ENCODE peak calls at places on chromosomes 7 and 10, in four cellular contexts. X is mucosa of descending colon, B is cardiac muscle cell, L is heart left ventricle. A is an unnamed sample. For H3K4me1, the result is how much of the 10 kb centered on the place peaks cover.

GRCh38 chr7:149071182-149071635 is 19.3 kb downstream of the ZNF786 start:
- DNase-seq in B (no peak), X (no peak), L (no peak), A (no peak)

GRCh38 chr7:37419496-37419895 is 29.2 kb downstream of the ELMO1 start:
- DNase-seq in X (no peak), L (no peak), B (no peak), A (no peak)

GRCh38 chr10:104548090-104548489 is 93.0 kb upstream of the SORCS3 start:
- DNase-seq in B (peak), X (no peak), L (no peak), A (no peak)

GRCh38 chr7:102974366-102975236 is 61.8 kb downstream of the LRRC17 start:
- DNase-seq in B (no peak), L (no peak), X (no peak), A (no peak)

GRCh38 chr10:111756541-111757061 is 427.0 kb downstream of the GPAM start:
- DNase-seq in L (peak), X (no peak), B (peak), A (no peak)

GRCh38 chr10:2994562-2994961 is 72.8 kb upstream of the PFKP start:
- DNase-seq in L (no peak), B (no peak), X (no peak), A (no peak)

GRCh38 chr7:149743481-149743880 is 29.9 kb downstream of the ZNF467 start:
- DNase-seq in L (no peak), B (no peak), X (no peak), A (no peak)

GRCh38 chr10:23384364-23384763 is 39.8 kb upstream of the C10orf67 start:
- DNase-seq in X (no peak), B (no peak), L (no peak), A (no peak)

GRCh38 chr7:132255898-132256297 is 320.4 kb downstream of the PLXNA4 start:
- DNase-seq in X (no peak), B (peak), L (peak), A (peak)

GRCh38 chr7:116776610-116777289 is 85.6 kb upstream of the CAPZA2 start:
- DNase-seq in B (no peak), L (no peak), X (no peak), A (no peak)

GRCh38 chr10:71713135-71714040 is 6.2 kb downstream of the C10orf105 start:
- DNase-seq in L (peak), B (no peak), X (no peak), A (peak)

GRCh38 chr10:80139290-80139689 is 6.8 kb downstream of the PLAC9 start:
- DNase-seq in B (no peak), L (no peak), X (no peak), A (no peak)

GRCh38 chr7:44981035-44981706 is 2.4 kb upstream of the MYO1G start:
- DNase-seq in B (no peak), X (no peak), L (no peak), A (no peak)

GRCh38 chr7:105691692-105692564 is 110.6 kb upstream of the EFCAB10 start:
- DNase-seq in L (peak), B (no peak), X (peak), A (peak)

GRCh38 chr10:1022413-1022812 is 3.2 kb downstream of the IDI2 start:
- DNase-seq in X (no peak), B (no peak), L (peak), A (no peak)

GRCh38 chr10:31622993-31623392 is 304.0 kb downstream of the ZEB1 start:
- DNase-seq in L (no peak), X (no peak), B (no peak), A (no peak)

GRCh38 chr7:78563186-78563585 is 764.6 kb downstream of the PHTF2 start:
- DNase-seq in B (no peak), L (no peak), X (no peak), A (no peak)

GRCh38 chr7:34612671-34613070 is 45.3 kb upstream of the NPSR1 start:
- DNase-seq in X (no peak), B (peak), L (no peak), A (no peak)

GRCh38 chr7:137080516-137081203 is 212.2 kb downstream of the CHRM2 start:
- DNase-seq in B (no peak), L (no peak), X (no peak), A (no peak)

GRCh38 chr10:18298256-18298655 is 158.0 kb downstream of the CACNB2 start:
- DNase-seq in L (no peak), X (no peak), B (no peak), A (no peak)

GRCh38 chr10:26946103-26946907 is 85.5 kb upstream of the ABI1 start:
- DNase-seq in X (no peak), L (no peak), B (no peak), A (peak)

GRCh38 chr10:72319416-72320254 is 35.1 kb downstream of the DNAJB12 start:
- DNase-seq in B (peak), X (peak), L (peak), A (peak)

GRCh38 chr10:32005050-32005449 is 51.2 kb downstream of the KIF5B start:
- DNase-seq in B (peak), L (no peak), X (no peak), A (no peak)

GRCh38 chr10:5774987-5775386 is 38.2 kb downstream of the GDI2 start:
- DNase-seq in X (no peak), L (no peak), B (no peak), A (no peak)

GRCh38 chr10:5776881-5777197 is 36.4 kb downstream of the GDI2 start:
- DNase-seq in B (no peak), L (no peak), X (no peak), A (no peak)

GRCh38 chr10:5776150-5776880 is 36.9 kb downstream of the GDI2 start:
- DNase-seq in B (peak), X (no peak), L (no peak), A (no peak)

GRCh38 chr10:5779753-5780152 is 33.5 kb downstream of the GDI2 start:
- DNase-seq in L (no peak), X (no peak), B (no peak), A (no peak)

DNA sequence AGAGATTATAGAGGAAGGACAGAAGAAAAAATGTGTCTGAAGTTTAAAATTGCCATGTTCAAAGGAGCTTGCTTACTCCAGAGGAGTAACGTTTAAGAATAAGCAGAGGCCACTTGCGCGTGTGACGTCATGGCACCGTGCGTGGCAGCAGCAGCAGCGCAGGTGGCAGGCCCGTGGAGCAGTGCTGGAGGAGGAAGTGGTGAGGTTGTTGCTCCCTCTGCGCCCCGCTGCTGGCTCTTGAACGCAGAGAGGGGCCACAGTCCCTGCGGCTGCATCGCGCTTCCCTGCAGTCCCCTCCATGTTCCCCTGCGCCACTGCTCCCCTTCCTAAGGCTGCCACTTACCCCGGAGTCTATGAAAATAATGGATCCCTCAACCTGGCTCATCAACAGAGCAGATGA is 37.5 kb downstream of the GDI2 start:
- DNase-seq in L (peak), B (no peak), X (peak), A (peak)
- H3K4me1 ChIP-seq in L (under half), B (under half), X (under half), A (under half)

DNA sequence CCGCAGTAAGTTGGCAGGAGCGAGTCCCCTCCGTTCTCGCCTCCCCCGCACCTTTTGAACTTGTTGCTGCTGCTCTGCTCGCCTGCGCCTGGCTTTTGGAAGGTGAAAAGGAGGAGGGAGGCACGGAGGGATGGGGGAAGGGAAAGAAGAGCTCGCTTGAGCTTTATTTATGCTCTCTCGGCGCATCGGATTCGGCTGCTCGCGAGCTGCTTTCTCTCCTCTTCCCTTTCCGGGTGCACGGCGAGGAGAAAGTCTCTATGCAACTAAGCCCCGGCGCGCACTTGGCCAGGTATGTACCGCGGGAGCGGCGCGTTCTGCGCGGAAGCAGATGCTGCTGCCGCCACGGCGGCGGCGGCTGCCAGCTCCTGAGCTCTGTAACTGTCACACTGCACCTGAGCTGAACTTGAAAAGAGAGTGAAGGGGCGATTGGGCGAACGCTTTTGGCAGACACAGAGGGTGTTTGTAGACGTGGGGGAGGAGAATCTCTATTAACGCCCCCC is 551 bp downstream of the KCND2 start:
- DNase-seq in B (peak), X (no peak), L (no peak), A (peak)
- H3K4me3 ChIP-seq in B (peak), X (no peak), L (peak), A (peak)

GRCh38 chr10:110007701-110008517 is at the start of gene ADD3:
- DNase-seq in B (peak), L (peak), X (peak), A (peak)

GRCh38 chr10:110007171-110007700 is 548 bp upstream of the ADD3 start:
- DNase-seq in X (no peak), B (no peak), L (no peak), A (no peak)

GRCh38 chr10:110006358-110007170 is 1.2 kb upstream of the ADD3 start:
- DNase-seq in B (peak), X (peak), L (peak), A (no peak)

GRCh38 chr10:110003524-110003885 is 4.3 kb upstream of the ADD3 start:
- DNase-seq in L (no peak), B (no peak), X (no peak), A (no peak)

GRCh38 chr10:110005716-110006115 is 2.1 kb upstream of the ADD3 start:
- DNase-seq in X (no peak), B (peak), L (peak), A (no peak)
- H3K4me1 ChIP-seq in X (under half), B (under half), L (under half), A (under half)

GRCh38 chr7:25124485-25125136 is 449 bp downstream of the CYCS start:
- DNase-seq in B (peak), L (no peak), X (no peak), A (no peak)

GRCh38 chr7:25119102-25119501 is 6.0 kb downstream of the CYCS start:
- DNase-seq in X (no peak), L (no peak), B (no peak), A (no peak)

GRCh38 chr7:25121599-25121998 is 3.5 kb downstream of the CYCS start:
- DNase-seq in L (no peak), B (no peak), X (no peak), A (no peak)

GRCh38 chr7:25125137-25125946 is at the start of gene CYCS:
- DNase-seq in B (peak), X (peak), L (peak), A (peak)

GRCh38 chr7:25122373-25122772 is 2.7 kb downstream of the CYCS start:
- DNase-seq in L (no peak), B (no peak), X (no peak), A (no peak)
- H3K4me3 ChIP-seq in L (no peak), B (no peak), X (no peak), A (no peak)

GRCh38 chr7:50151661-50152060 is 58.6 kb upstream of the ZPBP start:
- DNase-seq in X (no peak), B (no peak), L (no peak), A (no peak)
- H3K4me1 ChIP-seq in X (under half), B (under half), L (under half), A (under half)

DNA sequence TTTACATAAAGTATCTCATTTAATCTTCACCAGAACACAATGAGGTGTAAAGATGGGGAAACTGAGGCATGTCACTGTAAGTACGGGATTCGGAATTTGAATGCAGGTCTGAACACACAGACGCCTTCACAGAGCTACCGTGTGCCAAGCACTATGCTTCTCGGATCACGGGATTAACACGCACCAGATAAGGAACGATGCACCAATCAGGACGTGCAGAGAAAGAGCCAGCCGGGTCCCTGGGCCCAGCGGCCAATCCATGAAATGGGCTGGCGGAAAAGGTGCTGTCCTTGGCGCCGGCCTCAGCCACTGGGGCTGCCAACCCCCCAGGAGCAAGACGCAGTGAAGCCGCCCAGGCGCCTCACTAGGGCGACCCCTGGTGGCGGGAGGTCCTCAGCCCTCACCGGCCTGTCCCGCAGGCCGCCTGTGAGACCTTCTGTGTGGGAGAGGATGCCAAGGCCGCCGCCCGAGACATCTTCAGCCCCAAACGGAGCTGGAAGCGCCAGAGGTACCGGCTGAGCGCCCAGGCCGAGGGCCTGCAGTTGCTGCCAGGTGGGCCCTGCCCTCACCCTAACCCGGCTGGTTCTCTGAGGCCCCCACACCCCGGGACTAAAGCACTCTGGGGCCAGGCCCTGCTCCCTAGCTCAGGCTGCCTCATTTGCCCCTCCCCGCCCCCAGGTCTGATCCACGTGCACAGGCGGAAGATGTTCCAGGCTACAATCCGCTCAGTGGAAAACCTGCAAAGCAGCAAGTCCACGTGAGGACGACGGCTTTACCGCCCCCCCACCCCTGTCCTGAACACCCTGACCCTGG is 15.6 kb downstream of the ATG9B start:
- DNase-seq in X (peak), L (peak), B (no peak), A (peak)
- H3K4me3 ChIP-seq in X (no peak), L (peak), B (no peak), A (peak)

DNA sequence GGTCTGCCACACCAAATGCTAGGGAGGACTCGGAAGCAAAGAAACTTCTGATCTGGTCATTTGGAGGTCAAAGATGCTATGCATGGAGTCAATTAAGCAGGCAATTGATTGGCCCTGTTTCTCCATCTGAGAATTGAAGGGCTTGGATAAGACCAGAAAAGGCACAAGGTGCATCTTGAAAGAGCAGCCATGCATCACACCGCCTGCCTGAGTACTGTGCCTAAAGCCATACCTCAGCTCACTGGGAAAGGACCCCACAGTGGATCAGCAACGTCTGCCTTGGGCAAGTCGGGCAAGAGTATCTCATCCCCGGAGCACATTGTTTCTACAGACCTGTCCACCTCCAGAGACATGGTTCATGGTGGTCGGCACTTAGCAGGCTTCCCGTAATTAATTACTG is 42.4 kb downstream of the DLG5 start:
- DNase-seq in B (no peak), X (no peak), L (no peak), A (no peak)
- H3K4me1 ChIP-seq in B (under half), X (under half), L (under half), A (under half)

DNA sequence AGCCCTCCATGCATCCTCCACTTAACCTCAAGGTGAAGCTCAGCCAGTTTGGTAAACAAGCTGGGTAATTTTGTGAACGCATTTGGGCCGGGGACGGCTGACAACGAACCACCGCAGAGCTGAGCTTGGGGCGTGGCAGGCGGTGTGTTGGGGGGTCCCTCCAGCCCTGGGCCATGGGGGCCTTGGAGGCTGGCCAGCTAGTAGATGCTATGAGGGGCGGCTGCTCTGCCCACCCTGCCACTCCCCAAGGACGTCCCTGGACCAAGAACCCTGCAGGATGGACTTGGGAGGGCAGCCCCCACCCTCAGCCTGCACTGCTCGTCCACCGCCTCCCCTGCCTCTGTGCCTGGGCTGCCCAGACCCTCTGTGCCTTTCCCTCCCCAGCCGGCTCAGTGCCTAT is 12.0 kb upstream of the SCART1 start:
- DNase-seq in B (no peak), L (peak), X (no peak), A (peak)
- H3K4me3 ChIP-seq in B (no peak), L (no peak), X (no peak), A (no peak)

GRCh38 chr10:113957013-113957412 is 86.7 kb upstream of the ADRB1 start:
- DNase-seq in L (no peak), B (no peak), X (no peak), A (no peak)
- H3K4me1 ChIP-seq in L (under half), B (under half), X (under half), A (under half)

DNA sequence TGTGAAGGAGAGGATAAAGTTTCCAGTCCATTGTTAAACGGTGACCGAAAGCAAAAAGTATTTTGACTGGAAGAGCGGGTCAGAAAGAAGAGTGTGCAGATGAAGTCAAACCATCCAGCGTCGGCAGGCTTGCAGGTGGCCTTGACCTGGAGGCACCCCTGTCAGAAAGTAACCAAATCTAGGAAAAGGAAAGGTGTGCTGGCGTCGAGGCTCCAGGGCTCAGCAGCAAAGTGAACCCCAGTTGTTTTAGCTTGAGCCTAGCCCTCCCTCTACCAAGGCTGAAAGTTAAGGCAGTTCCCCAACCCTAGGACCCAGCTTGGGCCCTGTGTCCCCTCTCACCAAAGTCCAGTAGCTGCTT is 512 bp downstream of the PDK4 start:
- DNase-seq in L (no peak), X (no peak), B (no peak), A (no peak)
- H3K4me3 ChIP-seq in L (peak), X (peak), B (peak), A (peak)

A was measured in upper lobe of right lung.